ENCODE peak calls at places on chromosomes 16 and 17, in six cellular contexts. F is AG09309, P is NB4, T is esophagus squamous epithelium, O is tibial nerve, N is hepatocyte. B is an unnamed sample.

GRCh38 chr17:55964191-55964590 is 189.1 kb upstream of the ANKFN1 start:
- DNase-seq in F (no peak), P (no peak), T (no peak), O (no peak), N (no peak), B (no peak)

GRCh38 chr17:36714789-36715188 is 113.4 kb downstream of the MRM1 start:
- DNase-seq in F (no peak), P (no peak), T (no peak), O (no peak), N (no peak), B (no peak)

GRCh38 chr16:234468-235305 is at the start of gene FAM234A:
- DNase-seq in F (peak), P (peak), T (peak), O (peak), N (peak), B (peak)

GRCh38 chr16:15988268-15989013 is 39.0 kb downstream of the ABCC1 start:
- DNase-seq in F (no peak), P (peak), T (no peak), O (no peak), N (no peak), B (no peak)

GRCh38 chr17:1323336-1323735 is 43.9 kb downstream of the TRARG1 start:
- DNase-seq in F (no peak), P (peak), T (no peak), O (no peak), N (no peak), B (no peak)

GRCh38 chr17:44518032-44518431 is 14.8 kb upstream of the GPATCH8 start:
- DNase-seq in F (no peak), P (no peak), T (no peak), O (no peak), N (no peak), B (no peak)

GRCh38 chr17:14513835-14514234 is 213.0 kb downstream of the HS3ST3B1 start:
- DNase-seq in F (no peak), P (no peak), T (no peak), O (no peak), N (no peak), B (no peak)

GRCh38 chr17:28748852-28749515 is 5.2 kb downstream of the TRAF4 start:
- DNase-seq in F (no peak), P (no peak), T (no peak), O (no peak), N (no peak), B (no peak)

GRCh38 chr17:39357488-39357887 is 43.9 kb downstream of the FBXL20 start:
- DNase-seq in F (no peak), P (no peak), T (no peak), O (no peak), N (no peak), B (no peak)

GRCh38 chr16:48499822-48500440 is 110.0 kb downstream of the N4BP1 start:
- DNase-seq in F (peak), P (no peak), T (no peak), O (no peak), N (peak), B (no peak)

GRCh38 chr17:27466376-27466747 is 10.1 kb downstream of the KSR1 start:
- DNase-seq in F (no peak), P (peak), T (no peak), O (no peak), N (no peak), B (no peak)

GRCh38 chr17:79988163-79988971 is 47.3 kb downstream of the TBC1D16 start:
- DNase-seq in F (peak), P (no peak), T (no peak), O (no peak), N (peak), B (no peak)

GRCh38 chr17:47869114-47869513 is 18.2 kb upstream of the SP6 start:
- DNase-seq in F (no peak), P (no peak), T (no peak), O (no peak), N (no peak), B (no peak)

GRCh38 chr16:2782583-2783351 is 4.6 kb downstream of the PRSS33 start:
- DNase-seq in F (no peak), P (no peak), T (no peak), O (no peak), N (no peak), B (no peak)
- TF ChIP-seq CTCF in F (no peak), P (no peak), T (no peak), O (no peak), N (no peak), B (no peak)

GRCh38 chr17:72476575-72476986 is 355.8 kb downstream of the SOX9 start:
- DNase-seq in F (no peak), P (no peak), T (no peak), O (no peak), N (no peak), B (no peak)

GRCh38 chr17:72476134-72476533 is 355.3 kb downstream of the SOX9 start:
- DNase-seq in F (no peak), P (no peak), T (no peak), O (no peak), N (no peak), B (no peak)

GRCh38 chr17:72481572-72481971 is 360.8 kb downstream of the SOX9 start:
- DNase-seq in F (no peak), P (no peak), T (no peak), O (no peak), N (no peak), B (no peak)

GRCh38 chr17:72477529-72477928 is 356.7 kb downstream of the SOX9 start:
- DNase-seq in F (no peak), P (no peak), T (no peak), O (no peak), N (peak), B (no peak)

GRCh38 chr17:72479113-72479512 is 358.3 kb downstream of the SOX9 start:
- DNase-seq in F (no peak), P (no peak), T (no peak), O (no peak), N (peak), B (peak)
- TF ChIP-seq CTCF in F (peak), P (no peak), T (no peak), O (no peak), N (peak), B (peak)

GRCh38 chr16:24906199-24906808 is 60.5 kb downstream of the SLC5A11 start:
- DNase-seq in F (no peak), P (peak), T (no peak), O (no peak), N (peak), B (no peak)
- TF ChIP-seq CTCF in F (peak), P (peak), T (no peak), O (peak), N (peak), B (no peak)

GRCh38 chr17:75614006-75614405 is 19.2 kb upstream of the SMIM5 start:
- DNase-seq in F (no peak), P (no peak), T (no peak), O (no peak), N (no peak), B (no peak)
- TF ChIP-seq CTCF in F (no peak), P (peak), T (no peak), O (no peak), N (no peak), B (no peak)

GRCh38 chr17:63185420-63185819 is 219.4 kb downstream of the TANC2 start:
- DNase-seq in F (no peak), P (no peak), T (no peak), O (no peak), N (no peak), B (no peak)
- TF ChIP-seq CTCF in F (no peak), P (no peak), T (no peak), O (no peak), N (no peak), B (no peak)

GRCh38 chr17:3692346-3692745 is 3.6 kb downstream of the P2RX5 start:
- DNase-seq in F (no peak), P (no peak), T (no peak), O (no peak), N (no peak), B (no peak)
- TF ChIP-seq CTCF in F (no peak), P (peak), T (no peak), O (no peak), N (no peak), B (peak)

DNA sequence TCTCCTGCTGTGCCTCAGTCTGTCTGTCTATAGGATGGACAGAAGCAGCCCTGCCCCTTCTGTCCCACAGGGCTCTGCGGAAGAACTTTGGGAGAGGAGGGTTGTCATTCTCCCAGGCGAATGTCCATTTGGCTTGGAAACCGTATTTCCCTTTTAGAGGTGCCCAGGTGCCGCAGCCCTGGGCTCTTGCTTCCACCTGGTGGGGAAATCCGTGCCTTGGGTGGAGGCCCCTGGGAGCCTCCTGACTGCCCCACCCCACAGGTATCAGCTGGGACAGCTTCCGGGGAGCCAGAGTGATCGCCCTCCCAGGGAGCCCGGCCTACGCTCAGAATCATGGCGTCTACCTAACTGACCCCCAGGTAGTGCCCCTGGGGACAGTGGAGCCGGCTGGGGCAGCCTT is 12.7 kb downstream of the FCSK start:
- DNase-seq in F (no peak), P (no peak), T (no peak), O (no peak), N (no peak), B (no peak)
- TF ChIP-seq CTCF in F (no peak), P (no peak), T (no peak), O (no peak), N (no peak), B (no peak)

GRCh38 chr17:78736526-78737079 is 45.5 kb downstream of the CYTH1 start:
- DNase-seq in F (no peak), P (peak), T (no peak), O (peak), N (peak), B (peak)
- TF ChIP-seq CTCF in F (no peak), P (no peak), T (peak), O (peak), N (no peak), B (no peak)

B was measured in GM20000.